ENCODE peak calls at places on chromosome 14, in eight cellular contexts. P, M, S, A, T, Y, F and B are unnamed samples.

GRCh38 chr14:102209224-102209966 is 69.7 kb downstream of the WDR20 start:
- DNase-seq in P (no peak), F (peak; percentile 18), T (peak; percentile 35), Y (no peak), A (peak; percentile 37), S (no peak), M (no peak), B (no peak)

GRCh38 chr14:41875113-41875512 is 268.4 kb downstream of the LRFN5 start:
- DNase-seq in A (no peak), Y (no peak), P (no peak), F (no peak), T (no peak), S (no peak), M (no peak), B (no peak)

GRCh38 chr14:34120185-34120977 is 169.5 kb upstream of the EGLN3 start:
- DNase-seq in P (no peak), Y (no peak), S (no peak), A (no peak), F (no peak), T (no peak), M (no peak), B (no peak)

GRCh38 chr14:75223664-75224154 is 47.3 kb upstream of the TMED10 start:
- DNase-seq in M (no peak), S (no peak), F (no peak), A (peak; percentile 38), T (no peak), P (no peak), Y (no peak), B (no peak)

GRCh38 chr14:64673748-64674147 is 30.5 kb upstream of the PLEKHG3 start:
- DNase-seq in S (no peak), Y (peak; percentile 50), F (peak; percentile 68), A (peak; percentile 8), M (no peak), T (no peak), P (no peak), B (no peak)

GRCh38 chr14:90743826-90744225 is 72.4 kb downstream of the TTC7B start:
- DNase-seq in S (no peak), M (no peak), Y (no peak), T (no peak), A (no peak), P (no peak), F (no peak), B (no peak)

GRCh38 chr14:105857816-105858675 is 331.7 kb downstream of the TMEM121 start:
- DNase-seq in S (no peak), A (no peak), P (no peak), Y (no peak), T (no peak), M (no peak), F (no peak), B (peak; percentile 11)

GRCh38 chr14:69685716-69686115 is 74.3 kb downstream of the SUSD6 start:
- DNase-seq in P (peak; percentile 61), A (peak; percentile 61), F (peak; percentile 82), T (peak; percentile 70), S (peak; percentile 80), M (peak; percentile 91), Y (no peak), B (peak; percentile 81)